ENCODE peak calls at places on chromosomes 1 and 21, in seven cellular contexts. Q is SK-N-SH, X is HCT116, K is A549, Z is HL-60, I is HepG2, C is GM23338. G is an unnamed sample.

GRCh38 chr1:185539277-185539943 is 194.8 kb upstream of the HMCN1 start:
- DNase-seq in C (no peak), X (no peak), Q (no peak), Z (no peak), I (no peak), K (no peak), G (no peak)

GRCh38 chr1:206608108-206608698 is 4.1 kb downstream of the EIF2D start:
- DNase-seq in K (peak), I (peak), C (peak), X (peak), Q (peak), Z (peak), G (no peak)

GRCh38 chr1:154193821-154194220 is 1.9 kb upstream of the TPM3 start:
- DNase-seq in I (peak), Z (no peak), K (peak), C (no peak), Q (no peak), X (no peak), G (no peak)

GRCh38 chr21:18245493-18245967 is 897 bp downstream of the CHODL start:
- DNase-seq in K (no peak), C (no peak), I (peak), X (no peak), Z (no peak), Q (peak), G (no peak)

GRCh38 chr1:42469727-42470126 is 6.6 kb downstream of the CCDC30 start:
- DNase-seq in C (no peak), I (no peak), Z (no peak), X (no peak), K (no peak), Q (no peak), G (no peak)

GRCh38 chr1:222624214-222624613 is 6.3 kb downstream of the MIA3 start:
- DNase-seq in K (no peak), Q (no peak), I (no peak), X (no peak), Z (no peak), C (no peak), G (no peak)

GRCh38 chr1:219324629-219325367 is 151.1 kb downstream of the LYPLAL1 start:
- DNase-seq in C (no peak), X (peak), Z (no peak), I (no peak), Q (no peak), K (peak), G (peak)

GRCh38 chr1:101174722-101175121 is 62.1 kb upstream of the S1PR1 start:
- DNase-seq in Z (no peak), I (no peak), K (no peak), C (peak), X (no peak), Q (no peak), G (peak)

GRCh38 chr1:29362116-29362515 is 125.8 kb downstream of the PTPRU start:
- DNase-seq in X (no peak), Q (no peak), C (no peak), K (no peak), I (no peak), Z (no peak), G (no peak)

GRCh38 chr1:163768581-163768980 is 446.8 kb downstream of the NUF2 start:
- DNase-seq in K (no peak), Q (no peak), I (no peak), Z (no peak), X (no peak), C (no peak), G (no peak)

GRCh38 chr1:235468970-235469369 is 35.3 kb downstream of the B3GALNT2 start:
- DNase-seq in X (peak), Q (no peak), K (peak), Z (no peak), I (peak), C (no peak), G (peak)

GRCh38 chr1:108645479-108646184 is 15.3 kb downstream of the HENMT1 start:
- DNase-seq in K (no peak), X (no peak), Q (no peak), C (peak), Z (no peak), I (no peak), G (no peak)

GRCh38 chr1:216771922-216772321 is 48.7 kb upstream of the ESRRG start:
- DNase-seq in I (no peak), K (no peak), Q (no peak), C (peak), X (no peak), Z (no peak), G (no peak)

GRCh38 chr1:152049291-152050073 is 12.7 kb upstream of the S100A11 start:
- DNase-seq in X (no peak), Q (no peak), I (no peak), Z (peak), K (peak), C (no peak), G (no peak)

GRCh38 chr1:43637267-43637666 is 12.7 kb upstream of the KDM4A start:
- DNase-seq in Q (no peak), Z (no peak), I (no peak), C (no peak), K (no peak), X (no peak), G (no peak)

GRCh38 chr21:32352556-32352955 is 40.3 kb downstream of the URB1 start:
- DNase-seq in Z (no peak), X (no peak), K (no peak), I (no peak), C (no peak), Q (no peak), G (no peak)

GRCh38 chr21:32351428-32351827 is 41.4 kb downstream of the URB1 start:
- DNase-seq in I (no peak), Q (no peak), X (no peak), K (no peak), C (no peak), Z (no peak), G (no peak)

GRCh38 chr1:218412181-218412580 is 67.0 kb downstream of the TGFB2 start:
- DNase-seq in K (no peak), C (no peak), Q (no peak), I (no peak), Z (no peak), X (no peak), G (no peak)

GRCh38 chr1:210099921-210100320 is 132.7 kb upstream of the SERTAD4 start:
- DNase-seq in K (no peak), Z (no peak), Q (no peak), X (no peak), C (no peak), I (no peak), G (no peak)

GRCh38 chr1:21670956-21671902 is 2.1 kb upstream of the RAP1GAP start:
- DNase-seq in K (no peak), Z (no peak), I (no peak), Q (no peak), X (no peak), C (no peak), G (no peak)

GRCh38 chr1:24902471-24902891 is 27.6 kb downstream of the RUNX3 start:
- DNase-seq in Z (no peak), I (no peak), X (no peak), Q (no peak), C (no peak), K (no peak), G (no peak)

GRCh38 chr1:27418326-27418761 is 25.9 kb downstream of the GPR3 start:
- DNase-seq in C (no peak), Z (no peak), K (peak), X (no peak), Q (no peak), I (no peak), G (no peak)

GRCh38 chr1:181135815-181136737 is 47.6 kb downstream of the IER5 start:
- DNase-seq in Z (peak), C (no peak), I (no peak), K (peak), Q (peak), X (no peak), G (peak)

GRCh38 chr1:2596530-2597333 is 10.2 kb downstream of the PRXL2B start:
- DNase-seq in X (no peak), C (no peak), Q (no peak), I (no peak), Z (no peak), K (no peak), G (no peak)

GRCh38 chr1:90045853-90046563 is 51.1 kb downstream of the ZNF326 start:
- DNase-seq in C (peak), Q (peak), K (peak), Z (no peak), X (peak), I (peak), G (peak)
- TF ChIP-seq REST in C (no peak), Q (no peak), K (no peak), Z (no peak), X (no peak), I (no peak), G (no peak)

GRCh38 chr1:183993132-183993531 is 44.4 kb downstream of the COLGALT2 start:
- DNase-seq in X (no peak), K (no peak), C (no peak), Z (peak), Q (no peak), I (peak), G (no peak)

GRCh38 chr1:183996036-183996376 is 41.5 kb downstream of the COLGALT2 start:
- DNase-seq in K (no peak), Q (no peak), Z (no peak), I (no peak), C (no peak), X (no peak), G (no peak)

GRCh38 chr1:183998045-183998444 is 39.5 kb downstream of the COLGALT2 start:
- DNase-seq in Z (no peak), Q (no peak), I (no peak), C (no peak), K (no peak), X (no peak), G (no peak)

GRCh38 chr1:183996396-183996795 is 41.1 kb downstream of the COLGALT2 start:
- DNase-seq in I (peak), X (no peak), K (no peak), Z (no peak), C (peak), Q (no peak), G (no peak)

DNA sequence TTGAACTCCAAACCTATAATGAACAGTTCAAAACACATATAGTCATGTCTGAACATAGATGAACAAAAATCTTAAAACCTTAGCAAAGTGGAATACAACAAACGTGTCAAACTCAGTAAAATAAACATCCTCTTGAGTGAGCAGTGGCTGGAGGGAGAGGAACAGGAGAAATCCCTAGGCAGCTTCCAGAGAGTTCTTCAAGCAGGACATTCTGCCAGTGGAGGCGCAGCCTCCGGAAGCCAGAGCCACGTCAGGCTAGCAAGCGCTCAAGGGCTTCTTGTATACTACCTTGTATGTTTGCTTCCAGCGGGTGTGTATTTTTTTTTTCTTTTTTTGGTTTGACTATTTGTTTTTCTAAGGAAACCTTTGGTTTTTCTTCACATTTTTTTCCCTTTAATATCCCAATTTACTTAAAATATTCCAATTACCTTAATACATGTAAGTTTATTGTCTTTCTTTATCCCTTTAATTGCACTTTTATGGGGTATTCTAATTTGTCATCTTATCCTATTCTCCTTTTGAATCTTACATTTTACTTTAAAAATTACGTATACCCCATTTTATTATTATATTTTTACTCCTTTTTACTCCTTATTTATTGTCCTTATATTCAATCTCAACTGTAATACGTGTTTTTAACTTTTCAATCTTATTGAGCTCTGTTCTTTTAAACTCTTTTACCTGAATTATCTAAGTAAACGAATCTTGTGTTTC is 42.0 kb downstream of the COLGALT2 start:
- DNase-seq in K (no peak), X (no peak), I (no peak), C (peak), Z (no peak), Q (no peak), G (no peak)
- TF ChIP-seq REST in K (no peak), X (no peak), I (no peak), C (no peak), Z (no peak), Q (no peak), G (no peak)

GRCh38 chr1:66258404-66259105 is 275.4 kb upstream of the SGIP1 start:
- DNase-seq in I (no peak), Q (no peak), C (peak), Z (no peak), K (peak), X (no peak), G (no peak)
- TF ChIP-seq REST in I (no peak), Q (no peak), C (no peak), Z (no peak), K (no peak), X (no peak), G (no peak)

GRCh38 chr21:15436031-15436430 is 293.8 kb upstream of the USP25 start:
- DNase-seq in Q (no peak), C (no peak), Z (no peak), X (no peak), I (no peak), K (no peak), G (no peak)
- TF ChIP-seq REST in Q (no peak), C (no peak), Z (no peak), X (no peak), I (no peak), K (no peak), G (no peak)

GRCh38 chr1:7365706-7366105 is 405.4 kb upstream of the VAMP3 start:
- DNase-seq in Q (no peak), C (no peak), Z (no peak), X (no peak), I (no peak), K (no peak), G (no peak)

GRCh38 chr1:7366286-7366954 is 404.7 kb upstream of the VAMP3 start:
- DNase-seq in Z (no peak), K (no peak), Q (no peak), I (no peak), C (no peak), X (no peak), G (no peak)

GRCh38 chr1:7363481-7363880 is 407.6 kb upstream of the VAMP3 start:
- DNase-seq in K (no peak), Q (no peak), Z (no peak), X (no peak), C (no peak), I (no peak), G (no peak)

GRCh38 chr1:7369866-7370265 is 401.2 kb upstream of the VAMP3 start:
- DNase-seq in Z (no peak), Q (no peak), K (no peak), C (no peak), X (no peak), I (no peak), G (no peak)

DNA sequence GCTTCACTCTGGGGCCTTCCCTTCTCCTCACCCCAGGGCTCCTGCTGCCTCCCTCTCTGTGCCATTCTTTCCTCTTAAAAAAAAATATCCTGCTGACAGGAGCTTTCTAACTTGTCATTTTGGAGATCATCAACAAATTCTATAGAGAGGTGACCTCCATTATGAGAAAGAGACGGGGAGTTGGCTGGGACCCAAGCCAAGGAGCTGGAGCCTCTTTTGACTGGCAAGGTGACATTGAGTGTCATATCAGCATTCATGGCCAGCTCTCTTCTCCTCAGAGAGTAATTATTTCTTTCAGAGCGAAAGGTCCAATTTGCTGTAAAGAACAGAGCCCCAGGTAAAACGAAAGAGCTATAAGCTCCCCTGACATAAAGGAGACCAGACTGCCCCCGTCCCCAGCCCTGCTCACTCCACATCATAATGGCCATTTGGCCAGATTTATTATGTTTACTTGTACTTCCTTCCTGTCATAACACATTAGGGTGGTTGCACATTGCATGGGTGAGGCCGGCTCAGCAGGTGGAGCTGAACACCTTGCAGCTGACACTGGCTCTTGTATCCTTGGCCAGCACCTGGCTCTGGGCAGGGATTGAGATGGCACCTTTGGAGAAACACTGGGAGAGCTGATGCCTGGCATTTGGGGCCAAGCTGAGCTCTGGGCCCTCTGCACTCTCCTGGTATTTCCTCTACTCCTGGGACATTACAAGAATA is 404.0 kb upstream of the VAMP3 start:
- DNase-seq in Q (no peak), I (no peak), K (no peak), C (no peak), X (no peak), Z (no peak), G (no peak)
- TF ChIP-seq REST in Q (no peak), I (no peak), K (no peak), C (no peak), X (no peak), Z (no peak), G (no peak)

GRCh38 chr1:172647110-172647564 is 11.8 kb upstream of the FASLG start:
- DNase-seq in C (peak), Q (no peak), Z (no peak), I (no peak), X (no peak), K (no peak), G (no peak)
- TF ChIP-seq REST in C (no peak), Q (no peak), Z (no peak), I (no peak), X (no peak), K (no peak), G (no peak)